ENCODE peak calls at places on chromosomes 5 and 9, in nine cellular contexts. Y, H, C, Q, Z, D, V, S and M are unnamed samples.

GRCh38 chr9:93171261-93171660 is 12.7 kb upstream of the WNK2 start:
- DNase-seq in C (no peak), H (no peak), V (no peak), Q (no peak), S (no peak), D (no peak), Z (no peak), Y (no peak), M (no peak)

GRCh38 chr9:88344013-88344412 is 44.2 kb upstream of the SPIN1 start:
- DNase-seq in D (no peak), C (no peak), V (no peak), Z (no peak), Q (no peak), Y (no peak), H (no peak), S (no peak), M (no peak)

GRCh38 chr9:21965401-21965951 is 28.7 kb downstream of the CDKN2A start:
- DNase-seq in C (peak), H (peak), Z (no peak), Y (no peak), V (no peak), D (no peak), S (peak), Q (peak), M (peak)

GRCh38 chr9:127635198-127635735 is 23.2 kb downstream of the STXBP1 start:
- DNase-seq in H (no peak), S (no peak), V (no peak), D (no peak), Q (no peak), Z (no peak), Y (no peak), C (no peak), M (no peak)

GRCh38 chr5:80125962-80126480 is 90.9 kb downstream of the THBS4 start:
- DNase-seq in D (no peak), H (no peak), C (no peak), Y (no peak), S (peak), Q (peak), Z (no peak), V (no peak), M (peak)

GRCh38 chr9:117081641-117082317 is 333.1 kb downstream of the ASTN2 start:
- DNase-seq in Q (no peak), D (no peak), H (no peak), Y (no peak), S (no peak), C (no peak), Z (no peak), V (no peak), M (no peak)

GRCh38 chr5:123283031-123283430 is 140.2 kb downstream of the CEP120 start:
- DNase-seq in H (no peak), Z (no peak), S (peak), V (no peak), C (no peak), Q (no peak), Y (peak), D (no peak), M (no peak)

GRCh38 chr9:107751522-107752235 is 262.1 kb upstream of the KLF4 start:
- DNase-seq in D (no peak), Z (peak), Y (peak), H (no peak), C (peak), Q (peak), S (peak), V (no peak), M (peak)

GRCh38 chr9:134433101-134433500 is 106.8 kb downstream of the RXRA start:
- DNase-seq in Y (no peak), D (no peak), Q (no peak), S (peak), H (no peak), V (peak), Z (no peak), C (no peak), M (peak)

GRCh38 chr5:42423285-42424152 is at the start of gene GHR:
- DNase-seq in Y (peak), C (peak), V (peak), Z (peak), H (peak), S (peak), Q (peak), D (no peak), M (peak)

GRCh38 chr5:54455413-54456157 is at the start of gene HSPB3:
- DNase-seq in S (peak), H (no peak), Z (no peak), Y (peak), C (no peak), V (no peak), Q (peak), D (no peak), M (peak)

GRCh38 chr5:38468202-38468656 is 88.2 kb downstream of the LIFR start:
- DNase-seq in Y (no peak), H (no peak), D (no peak), S (peak), V (no peak), Q (peak), C (no peak), Z (peak), M (peak)

GRCh38 chr5:17805426-17805825 is 171.2 kb downstream of the TAF11L14 start:
- DNase-seq in V (peak), H (no peak), C (no peak), S (no peak), Y (no peak), Z (peak), Q (no peak), D (no peak), M (no peak)

GRCh38 chr5:139243425-139243965 is 45.3 kb upstream of the SIL1 start:
- DNase-seq in C (no peak), V (no peak), S (peak), Q (no peak), D (no peak), Y (no peak), Z (no peak), H (no peak), M (peak)

GRCh38 chr5:88060194-88060593 is 208.5 kb downstream of the TMEM161B start:
- DNase-seq in Q (no peak), S (no peak), D (no peak), C (no peak), Z (no peak), H (no peak), V (no peak), Y (no peak), M (no peak)

GRCh38 chr9:10251490-10251889 is 361.3 kb downstream of the PTPRD start:
- DNase-seq in C (no peak), D (no peak), V (no peak), Q (peak), S (peak), Y (no peak), H (no peak), Z (no peak), M (no peak)

GRCh38 chr5:173638631-173639030 is 22.2 kb upstream of the BOD1 start:
- DNase-seq in Y (no peak), C (no peak), D (no peak), V (no peak), S (no peak), Q (no peak), H (no peak), Z (no peak), M (no peak)

GRCh38 chr5:73796164-73797141 is 170.5 kb downstream of the ARHGEF28 start:
- DNase-seq in V (no peak), S (peak), Q (peak), C (peak), Y (no peak), D (no peak), Z (peak), H (no peak), M (peak)

GRCh38 chr5:94830520-94830919 is 212.1 kb downstream of the SLF1 start:
- DNase-seq in V (no peak), H (no peak), Z (peak), Y (no peak), S (peak), Q (no peak), D (no peak), C (no peak), M (peak)

GRCh38 chr9:135616621-135617537 is 22.5 kb downstream of the GLT6D1 start:
- DNase-seq in Y (peak), C (no peak), V (no peak), Q (no peak), Z (no peak), S (no peak), D (no peak), H (peak), M (no peak)

GRCh38 chr5:172407241-172407691 is 47.1 kb downstream of the SH3PXD2B start:
- DNase-seq in S (peak), H (no peak), Z (no peak), Y (no peak), C (no peak), Q (peak), V (no peak), D (no peak), M (peak)

GRCh38 chr5:1511037-1511436 is 12.7 kb downstream of the LPCAT1 start:
- DNase-seq in S (no peak), C (no peak), D (no peak), Q (no peak), V (no peak), H (peak), Z (no peak), Y (peak), M (no peak)

GRCh38 chr5:168076561-168076991 is 214.9 kb upstream of the WWC1 start:
- DNase-seq in D (no peak), Q (no peak), S (peak), V (peak), H (no peak), Z (peak), C (peak), Y (no peak), M (peak)

GRCh38 chr5:179418972-179419371 is 73.7 kb upstream of the ADAMTS2 start:
- DNase-seq in H (no peak), S (no peak), C (no peak), D (no peak), Y (no peak), V (no peak), Z (no peak), Q (no peak), M (no peak)

GRCh38 chr9:126623314-126623666 is 9.6 kb downstream of the LMX1B start:
- DNase-seq in C (no peak), Q (no peak), D (no peak), S (no peak), V (no peak), H (no peak), Y (no peak), Z (no peak), M (no peak)

GRCh38 chr9:126985870-126986498 is 71.4 kb downstream of the RALGPS1 start:
- DNase-seq in S (peak), H (peak), C (peak), Y (peak), Q (peak), V (peak), D (peak), Z (peak), M (peak)

GRCh38 chr5:10856071-10856470 is 95.0 kb upstream of the DAP start:
- DNase-seq in S (no peak), C (no peak), H (no peak), V (no peak), Y (no peak), D (no peak), Z (no peak), Q (no peak), M (no peak)

GRCh38 chr5:93078082-93079038 is 502.7 kb downstream of the NR2F1-AS1 start:
- DNase-seq in Z (peak), V (peak), D (no peak), H (no peak), Y (peak), S (peak), Q (peak), C (peak), M (peak)

GRCh38 chr5:77852514-77853352 is 76.6 kb upstream of the TBCA start:
- DNase-seq in H (peak), S (peak), D (no peak), Q (peak), Z (peak), Y (no peak), V (no peak), C (no peak), M (peak)

GRCh38 chr5:124456244-124456643 is 290.2 kb downstream of the ZNF608 start:
- DNase-seq in C (no peak), D (no peak), Y (no peak), Z (no peak), S (no peak), Q (peak), V (no peak), H (no peak), M (no peak)

GRCh38 chr5:167995844-167996400 is 295.5 kb upstream of the WWC1 start:
- DNase-seq in D (no peak), Q (peak), H (no peak), C (no peak), Y (no peak), V (peak), Z (no peak), S (no peak), M (peak)

GRCh38 chr9:114895605-114896004 is 34.8 kb downstream of the TNFSF8 start:
- DNase-seq in Y (no peak), C (no peak), Z (no peak), S (peak), D (no peak), H (no peak), V (no peak), Q (no peak), M (peak)

GRCh38 chr5:78496373-78496772 is 136.0 kb downstream of the SCAMP1 start:
- DNase-seq in Y (no peak), Z (no peak), V (no peak), H (no peak), S (peak), Q (no peak), C (peak), D (no peak), M (peak)

GRCh38 chr9:135960328-135961276 is 571 bp downstream of the UBAC1 start:
- DNase-seq in Y (no peak), S (peak), D (no peak), C (no peak), Z (no peak), V (no peak), Q (no peak), H (peak), M (no peak)

DNA sequence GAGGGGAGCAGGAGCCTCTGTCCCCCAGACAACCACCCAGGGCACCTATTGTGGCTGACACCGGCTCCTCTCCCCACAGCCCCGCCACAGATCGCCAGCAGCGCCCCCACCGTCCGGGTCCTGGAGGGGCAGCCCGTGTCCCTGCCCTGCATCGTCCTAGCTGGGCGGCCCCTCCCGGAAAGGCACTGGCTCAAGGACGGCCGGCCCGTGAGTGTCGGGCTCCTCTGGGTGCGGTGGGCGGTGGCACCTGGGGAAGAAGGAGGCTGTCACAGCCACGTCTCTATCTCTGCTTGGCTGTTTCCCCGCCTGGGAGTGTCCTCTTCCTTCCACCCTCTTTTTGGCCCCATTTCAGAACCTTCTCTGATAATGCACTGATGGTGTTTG is 55.1 kb downstream of the HMCN2 start:
- DNase-seq in Z (peak), Y (no peak), V (peak), H (no peak), D (no peak), Q (no peak), C (peak), S (no peak), M (no peak)
- TF ChIP-seq CTCF in Z (peak), Y (no peak), V (no peak), H (no peak), D (no peak), Q (no peak), C (no peak), S (no peak), M (no peak)

GRCh38 chr5:110726249-110727024 is at the start of gene TMEM232:
- DNase-seq in V (peak), C (peak), Q (peak), D (peak), Y (peak), H (peak), Z (peak), S (peak), M (peak)

GRCh38 chr5:110727025-110727314 is 499 bp upstream of the TMEM232 start:
- DNase-seq in V (no peak), S (no peak), Q (no peak), H (no peak), Z (peak), D (no peak), C (no peak), Y (no peak), M (no peak)
- TF ChIP-seq CTCF in V (no peak), S (peak), Q (no peak), H (peak), Z (no peak), D (no peak), C (no peak), Y (no peak), M (peak)

GRCh38 chr5:9851458-9851857 is 221.3 kb upstream of the TAS2R1 start:
- DNase-seq in Z (peak), Q (peak), Y (no peak), S (peak), V (no peak), C (peak), H (no peak), D (no peak), M (peak)
- TF ChIP-seq CTCF in Z (peak), Q (peak), Y (no peak), S (peak), V (no peak), C (peak), H (no peak), D (no peak), M (peak)

GRCh38 chr5:137366526-137366925 is 132.6 kb downstream of the SPOCK1 start:
- DNase-seq in S (peak), C (no peak), V (no peak), Z (no peak), H (no peak), Y (no peak), D (no peak), Q (peak), M (peak)

GRCh38 chr5:137360607-137361006 is 138.5 kb downstream of the SPOCK1 start:
- DNase-seq in Z (no peak), V (no peak), D (no peak), Y (no peak), Q (no peak), H (no peak), C (no peak), S (peak), M (peak)

GRCh38 chr5:137367951-137368350 is 131.2 kb downstream of the SPOCK1 start:
- DNase-seq in Q (no peak), H (no peak), D (no peak), Y (no peak), Z (no peak), V (no peak), C (no peak), S (no peak), M (peak)

GRCh38 chr5:137361275-137361674 is 137.9 kb downstream of the SPOCK1 start:
- DNase-seq in Z (no peak), Y (no peak), D (no peak), C (no peak), V (no peak), S (peak), H (no peak), Q (peak), M (peak)

DNA sequence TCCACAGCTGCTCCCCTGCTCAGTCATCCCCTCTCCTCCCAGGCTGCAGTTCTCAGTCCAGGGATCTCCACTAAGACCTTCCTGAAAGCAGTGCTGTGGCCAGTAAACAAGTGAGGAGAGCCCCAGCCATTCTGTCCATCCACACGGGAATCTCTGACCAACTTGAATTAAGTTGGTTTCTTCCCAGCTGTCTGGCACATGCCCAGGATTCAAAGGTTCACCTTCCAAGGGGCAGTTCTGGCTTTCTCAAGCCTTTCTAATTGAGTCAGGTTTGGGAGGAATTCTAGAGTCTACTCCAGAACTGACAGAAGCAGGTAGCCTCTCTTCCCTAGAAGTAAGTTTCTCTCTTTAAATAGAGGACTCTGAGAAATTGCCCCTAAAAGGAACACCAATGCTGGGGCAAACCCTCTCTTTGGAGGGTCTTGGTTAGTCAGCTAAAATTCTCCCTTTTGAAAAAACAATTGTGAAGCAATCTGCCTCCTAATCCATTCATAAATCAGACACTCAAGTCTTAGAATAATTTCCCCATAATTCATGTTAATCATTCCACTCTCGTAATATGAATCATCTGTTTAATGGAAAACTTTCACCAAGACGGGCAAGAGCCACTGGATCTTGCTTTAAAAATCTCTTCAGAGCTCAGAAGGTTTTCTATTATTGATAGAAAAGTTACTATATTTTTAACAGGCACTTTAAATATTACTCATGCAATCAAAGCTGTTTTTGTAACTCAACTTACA is 133.8 kb downstream of the SPOCK1 start:
- DNase-seq in V (no peak), S (peak), D (no peak), Q (peak), Y (no peak), H (no peak), Z (no peak), C (no peak), M (peak)
- TF ChIP-seq CTCF in V (no peak), S (no peak), D (no peak), Q (no peak), Y (no peak), H (no peak), Z (no peak), C (no peak), M (no peak)

GRCh38 chr5:115815006-115815692 is 1.3 kb downstream of the CDO1 start:
- DNase-seq in S (peak), H (no peak), Y (no peak), Z (no peak), C (no peak), D (no peak), V (no peak), Q (peak), M (no peak)
- TF ChIP-seq CTCF in S (peak), H (no peak), Y (no peak), Z (no peak), C (no peak), D (no peak), V (no peak), Q (no peak), M (no peak)

DNA sequence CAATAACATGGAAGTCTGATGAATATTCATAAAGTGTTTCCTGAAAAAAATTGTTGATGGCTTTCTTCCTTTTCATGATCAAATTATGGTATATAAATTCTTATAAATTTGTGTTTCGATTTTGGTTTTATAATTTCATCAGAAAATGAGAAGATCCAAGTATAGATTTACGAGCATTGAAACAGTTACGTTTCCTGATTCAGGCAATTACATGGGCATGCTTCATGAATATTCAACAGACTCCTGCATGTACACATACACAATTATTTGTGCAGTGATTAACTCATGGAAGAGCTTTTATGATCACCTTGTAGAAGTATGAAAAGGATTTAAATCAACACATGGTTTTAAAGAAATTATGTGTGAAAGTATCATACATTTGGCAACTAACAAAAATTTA is 136.7 kb downstream of the MPDZ start:
- DNase-seq in H (no peak), Z (no peak), D (no peak), S (no peak), Y (no peak), Q (no peak), V (no peak), C (no peak), M (no peak)
- TF ChIP-seq CTCF in H (no peak), Z (no peak), D (no peak), S (no peak), Y (no peak), Q (no peak), V (no peak), C (no peak), M (no peak)

GRCh38 chr5:23274156-23274555 is 233.3 kb upstream of the PRDM9 start:
- DNase-seq in Z (no peak), H (no peak), Q (no peak), V (no peak), D (no peak), C (no peak), Y (no peak), S (no peak), M (no peak)
- TF ChIP-seq CTCF in Z (no peak), H (no peak), Q (no peak), V (no peak), D (no peak), C (no peak), Y (no peak), S (no peak), M (no peak)